ENCODE peak calls at places on chromosome 12, in four cellular contexts. A is GM23338, X is PC-9, T is HCT116. V is an unnamed sample. For H3K9me2, the result is how much of the 10 kb centered on the place peaks cover.

GRCh38 chr12:26471560-26471959 is 276.2 kb downstream of the SSPN start:
- DNase-seq in T (no peak), X (no peak), A (no peak), V (no peak)

GRCh38 chr12:127294651-127295205 is 972.2 kb upstream of the TMEM132C start:
- DNase-seq in T (no peak), A (no peak), X (no peak), V (no peak)

GRCh38 chr12:68264864-68265256 is 11.5 kb upstream of the IL22 start:
- DNase-seq in A (no peak), X (no peak), T (no peak), V (no peak)

GRCh38 chr12:64681200-64682052 is 71.1 kb downstream of the RASSF3 start:
- DNase-seq in X (no peak), A (no peak), T (no peak), V (no peak)

GRCh38 chr12:65823481-65824313 is 586 bp upstream of the HMGA2 start:
- DNase-seq in X (peak), A (peak), T (peak), V (peak)

GRCh38 chr12:124519741-124520140 is 47.7 kb downstream of the NCOR2 start:
- DNase-seq in T (no peak), X (no peak), A (no peak), V (no peak)

GRCh38 chr12:62347922-62348650 is 87.9 kb downstream of the USP15 start:
- DNase-seq in T (no peak), A (no peak), X (no peak), V (no peak)

GRCh38 chr12:131074221-131075083 is 120.7 kb downstream of the ADGRD1 start:
- DNase-seq in A (no peak), T (no peak), X (no peak), V (peak)

GRCh38 chr12:57459055-57459749 is 383 bp upstream of the GLI1 start:
- DNase-seq in A (peak), T (peak), X (peak), V (peak)

DNA sequence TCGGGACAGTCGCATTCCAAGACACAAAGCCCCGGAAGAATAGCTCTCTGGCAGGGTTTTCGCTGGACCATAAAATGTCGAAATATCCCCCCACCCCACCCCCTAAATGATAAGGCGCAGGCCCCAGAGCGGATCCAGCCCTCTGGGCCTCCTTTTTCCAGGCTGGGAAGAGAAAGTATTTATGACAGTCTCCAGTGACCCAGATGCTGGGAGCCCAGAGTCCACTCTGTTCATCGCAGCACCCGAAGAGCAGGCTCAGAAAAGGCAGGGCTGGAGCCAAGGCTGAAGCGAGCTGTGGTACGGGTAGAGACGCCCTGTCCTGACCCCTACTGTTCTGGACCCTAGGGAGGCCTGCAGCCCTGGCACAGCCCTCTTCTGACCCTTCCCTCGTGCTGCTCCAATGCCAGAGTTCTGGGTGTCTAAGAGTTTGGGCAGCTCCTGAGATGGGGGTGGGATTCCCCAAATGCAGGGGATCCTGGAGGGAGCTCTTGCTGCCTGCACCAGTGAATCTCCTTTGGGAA is 2.0 kb upstream of the HOXC8 start:
- DNase-seq in X (no peak), T (no peak), A (no peak), V (peak)
- H3K9me2 ChIP-seq in X (under half), T (under half), A (under half), V (under half)

GRCh38 chr12:49632401-49632800 is 9.0 kb downstream of the PRPF40B start:
- DNase-seq in T (no peak), X (no peak), A (no peak), V (no peak)

GRCh38 chr12:49627752-49628360 is 4.5 kb downstream of the PRPF40B start:
- DNase-seq in T (peak), X (no peak), A (no peak), V (no peak)

GRCh38 chr12:49633703-49634311 is 10.4 kb downstream of the PRPF40B start:
- DNase-seq in X (no peak), A (no peak), T (no peak), V (no peak)

GRCh38 chr12:49632986-49633702 is 9.8 kb downstream of the PRPF40B start:
- DNase-seq in X (no peak), A (no peak), T (no peak), V (no peak)

GRCh38 chr12:49631336-49631907 is 8.1 kb downstream of the PRPF40B start:
- DNase-seq in X (no peak), T (no peak), A (peak), V (no peak)
- TF ChIP-seq CTCF in X (no peak), T (no peak), A (peak), V (no peak)

DNA sequence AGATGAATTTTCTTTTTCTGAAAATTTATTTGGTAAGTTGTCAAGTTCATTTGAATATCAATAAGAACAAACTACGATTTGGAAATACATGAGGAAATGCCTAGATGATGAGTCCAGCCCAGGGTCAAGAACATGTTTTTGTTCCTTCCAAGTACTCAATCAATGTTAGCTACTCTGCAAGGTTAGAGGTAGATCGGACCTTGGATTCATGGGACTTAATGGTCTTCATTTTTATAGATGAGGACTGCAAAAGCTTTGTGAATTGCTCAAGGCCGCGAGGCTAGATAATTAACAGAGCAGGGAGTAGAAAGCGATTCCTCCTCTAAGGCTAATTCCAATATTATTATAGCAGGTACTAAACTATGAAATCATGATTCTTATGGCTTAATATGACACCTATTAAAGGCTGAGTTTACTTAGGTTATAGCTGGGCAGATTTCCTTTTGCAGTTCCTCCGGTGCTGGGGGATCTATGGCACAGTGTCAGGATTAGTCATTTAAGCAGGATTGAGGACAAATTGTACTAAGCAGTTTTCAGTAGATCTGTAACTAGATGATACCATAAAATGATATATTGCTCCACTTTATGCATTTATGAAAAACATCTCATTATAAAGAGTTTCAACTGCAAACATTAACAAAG is 19.8 kb downstream of the NR1H4 start:
- DNase-seq in T (no peak), X (no peak), A (no peak), V (no peak)
- H3K9me2 ChIP-seq in T (under half), X (under half), A (under half), V (under half)

DNA sequence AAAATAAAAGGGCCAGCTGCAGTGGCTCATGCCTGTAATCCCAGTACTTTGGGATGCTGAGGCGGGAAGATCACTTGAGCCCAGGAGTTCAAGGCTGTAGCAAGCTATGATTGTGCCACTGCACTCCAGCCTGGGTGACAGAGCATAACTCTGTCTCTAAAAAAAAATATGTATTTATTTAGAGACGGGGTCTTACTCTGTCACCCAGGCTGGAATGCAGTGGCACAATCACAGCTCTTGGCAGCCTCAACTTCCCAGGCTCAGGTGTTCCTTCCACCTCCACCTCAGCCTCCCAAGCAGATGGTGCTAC is 179.3 kb upstream of the ATF7IP start:
- DNase-seq in A (no peak), T (no peak), X (no peak), V (no peak)
- TF ChIP-seq CTCF in A (no peak), T (no peak), X (peak), V (no peak)